ENCODE peak calls at places on chromosomes 2 and 18, in seven cellular contexts. R is stomach, Y is endodermal cell, H is suprapubic skin, J is ascending aorta, D is testis, L is fibroblast of lung. W is an unnamed sample.

GRCh38 chr2:60530660-60531276 is 22.7 kb downstream of the BCL11A start:
- DNase-seq in R (peak; percentile 94), Y (peak; percentile 68), H (no peak), J (no peak), D (peak; percentile 49), L (peak; percentile 67), W (peak; percentile 80)

GRCh38 chr2:100610381-100610831 is 47.6 kb downstream of the PDCL3 start:
- DNase-seq in R (peak; percentile 58), Y (peak; percentile 90), H (no peak), J (peak; percentile 77), D (peak; percentile 86), L (peak; percentile 38), W (peak; percentile 64)

GRCh38 chr2:86622409-86622877 is 1.2 kb downstream of the RNF103 start:
- DNase-seq in R (peak; percentile 44), Y (peak; percentile 69), H (no peak), J (peak; percentile 66), D (peak; percentile 41), L (peak; percentile 16), W (peak; percentile 60)

GRCh38 chr2:74304332-74305148 is 38.7 kb downstream of the SLC4A5 start:
- DNase-seq in R (no peak), Y (no peak), H (no peak), J (no peak), D (no peak), L (no peak), W (no peak)

GRCh38 chr18:75586576-75586975 is 159.1 kb upstream of the SMIM21 start:
- DNase-seq in R (no peak), Y (no peak), H (no peak), J (no peak), D (no peak), L (no peak), W (no peak)

GRCh38 chr2:191705726-191706125 is 27.8 kb downstream of the NABP1 start:
- DNase-seq in R (no peak), Y (no peak), H (no peak), J (no peak), D (no peak), L (peak; percentile 65), W (no peak)

GRCh38 chr2:20091305-20091991 is 40.0 kb upstream of the LAPTM4A start:
- DNase-seq in R (no peak), Y (no peak), H (no peak), J (peak; percentile 72), D (peak; percentile 82), L (peak; percentile 95), W (no peak)

GRCh38 chr2:221455214-221455613 is 116.9 kb downstream of the EPHA4 start:
- DNase-seq in R (no peak), Y (no peak), H (no peak), J (no peak), D (no peak), L (no peak), W (no peak)

GRCh38 chr2:153487482-153487881 is 8.9 kb upstream of the RPRM start:
- DNase-seq in R (no peak), Y (no peak), H (no peak), J (no peak), D (no peak), L (no peak), W (no peak)

DNA sequence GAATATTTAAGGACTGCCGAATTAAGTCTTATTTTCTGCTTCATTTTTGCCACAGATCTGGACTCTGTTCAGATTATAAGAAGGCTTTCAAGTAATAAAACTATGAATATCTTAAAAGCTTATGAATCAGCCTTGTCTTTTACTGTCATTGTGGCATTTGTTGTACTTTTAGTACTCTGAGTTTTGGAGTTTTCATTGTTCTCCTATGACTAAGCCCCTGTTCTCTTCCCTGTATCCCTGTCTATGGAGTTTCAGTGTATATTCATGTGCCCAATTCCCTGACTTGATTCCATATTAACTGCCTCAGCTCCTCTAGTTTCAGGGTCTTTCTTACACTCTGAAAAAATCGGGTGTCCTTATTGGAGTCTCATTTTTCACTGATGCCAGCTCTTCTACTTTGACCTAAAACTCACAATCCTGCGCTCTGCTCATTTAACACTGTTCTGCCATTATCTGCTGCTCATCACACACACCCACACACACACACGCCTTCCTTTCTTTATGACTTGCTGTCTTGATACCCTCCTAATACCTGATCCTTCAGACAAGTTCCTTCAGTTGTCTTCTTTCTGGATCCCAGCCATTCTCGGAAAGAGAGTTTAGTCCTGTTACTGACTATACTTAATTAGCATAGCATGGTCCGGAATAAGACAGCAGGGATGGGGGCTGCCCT is 511.8 kb downstream of the CPS1 start:
- DNase-seq in R (no peak), Y (no peak), H (no peak), J (no peak), D (no peak), L (no peak), W (no peak)
- H3K27ac ChIP-seq in R (no peak overlapping the region), Y (no peak overlapping the region), H (no peak overlapping the region), J (no peak overlapping the region), D (no peak overlapping the region), L (no peak overlapping the region), W (no peak overlapping the region)

GRCh38 chr2:180075763-180076362 is 68.8 kb upstream of the CWC22 start:
- DNase-seq in R (no peak), Y (no peak), H (no peak), J (no peak), D (no peak), L (no peak), W (no peak)

GRCh38 chr2:180071797-180072196 is 64.7 kb upstream of the CWC22 start:
- DNase-seq in R (no peak), Y (no peak), H (no peak), J (no peak), D (no peak), L (no peak), W (no peak)

DNA sequence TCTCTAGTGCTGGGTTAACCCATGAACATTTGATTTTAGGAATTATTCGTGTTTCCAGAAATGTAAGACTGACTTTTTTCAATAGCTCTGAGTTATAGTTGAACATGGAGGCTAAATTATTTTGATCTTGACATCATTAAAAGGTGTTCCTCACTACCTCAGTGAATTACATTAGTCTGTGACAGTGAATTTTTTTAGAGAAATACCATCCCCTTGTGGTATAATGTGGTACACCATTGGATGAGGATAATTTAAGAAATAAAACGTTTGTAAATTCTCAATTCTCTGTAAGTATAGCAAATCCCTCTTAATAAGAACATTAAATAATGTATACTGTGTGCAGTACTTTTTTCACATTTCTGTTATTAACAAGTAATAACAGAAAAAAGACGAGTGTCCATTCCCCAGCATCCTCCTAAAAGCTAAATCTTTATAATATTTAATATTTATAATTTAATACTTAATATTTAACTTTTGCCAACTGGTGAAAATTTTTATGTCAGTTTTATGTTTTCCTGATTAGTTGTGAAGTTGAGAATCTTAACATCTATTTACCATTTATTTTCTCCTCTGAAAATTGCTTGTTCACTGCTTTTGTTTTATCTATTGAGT is 70.3 kb upstream of the CWC22 start:
- DNase-seq in R (no peak), Y (no peak), H (no peak), J (no peak), D (no peak), L (peak; percentile 25), W (no peak)
- TF ChIP-seq CTCF in R (peak; percentile 50), Y (peak; percentile 91), H (no peak), J (peak; percentile 25), D (peak; percentile 48), L (peak; percentile 78), W (peak; percentile 49)

DNA sequence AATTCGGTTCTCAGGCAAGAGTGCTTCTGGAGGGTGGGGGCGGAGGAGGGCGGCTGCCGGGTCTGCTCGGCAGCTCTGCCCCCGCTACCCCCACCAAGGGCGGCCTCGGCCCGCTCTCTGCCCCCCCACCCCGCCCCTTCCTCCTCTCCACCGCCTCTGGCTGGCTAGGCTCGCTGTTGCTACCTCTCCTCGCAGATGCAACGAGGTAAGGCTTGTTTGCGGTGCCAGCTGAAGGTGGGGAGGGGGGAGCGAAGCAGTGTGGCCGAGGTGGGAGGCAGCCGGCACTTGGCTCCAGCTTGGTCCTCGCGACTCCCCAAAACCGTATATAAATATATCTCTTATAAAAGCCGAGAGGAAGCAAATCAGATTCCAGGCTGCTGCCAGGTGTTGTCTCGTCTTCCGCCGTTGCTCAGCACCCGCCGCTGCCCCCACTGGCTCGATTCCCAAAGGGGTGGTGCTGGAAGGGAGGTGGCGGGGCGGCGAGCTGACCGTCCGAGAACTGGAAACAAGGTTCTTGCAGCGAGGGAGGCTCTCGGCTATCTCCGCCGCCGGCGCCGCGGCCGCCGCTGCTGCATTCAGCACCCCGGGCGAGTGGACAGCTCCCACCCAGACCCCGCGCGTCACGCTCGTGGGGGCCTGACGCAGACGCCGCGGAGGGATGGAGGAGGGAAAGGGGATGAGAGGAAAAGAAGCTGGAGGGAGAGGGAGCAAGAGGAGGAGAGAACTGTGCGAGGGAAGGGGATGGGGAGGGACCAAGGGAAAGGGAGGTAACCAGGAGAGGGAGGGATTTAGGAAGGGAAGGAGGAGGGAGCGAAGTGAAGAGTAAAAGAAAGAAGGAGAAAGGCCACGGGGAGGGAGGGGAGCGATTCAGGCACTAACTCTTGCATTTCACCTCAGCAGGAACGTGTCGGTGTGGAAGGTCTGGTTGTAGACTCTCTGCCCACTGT is at the start of gene MARCHF4:
- DNase-seq in R (peak; percentile 59), Y (peak; percentile 95), H (peak; percentile 85), J (peak; percentile 70), D (peak; percentile 79), L (peak; percentile 87), W (peak; percentile 65)
- H3K4me3 ChIP-seq in R (peak within 1 kb of the TSS; percentile 19), Y (peak within 1 kb of the TSS; percentile 77), H (peak within 1 kb of the TSS; percentile 22), J (peak within 1 kb of the TSS; percentile 37), D (peak within 1 kb of the TSS; percentile 47), L (peak within 1 kb of the TSS; percentile 68), W (peak within 1 kb of the TSS; percentile 23)

GRCh38 chr2:190180313-190181065 is 118.0 kb upstream of the MSTN start:
- DNase-seq in R (peak; percentile 57), Y (peak; percentile 94), H (peak; percentile 83), J (peak; percentile 71), D (peak; percentile 72), L (peak; percentile 27), W (peak; percentile 68)

GRCh38 chr2:190181066-190181681 is 118.6 kb upstream of the MSTN start:
- DNase-seq in R (no peak), Y (no peak), H (peak; percentile 83), J (no peak), D (no peak), L (no peak), W (no peak)

GRCh38 chr2:190182071-190182524 is 119.6 kb upstream of the MSTN start:
- DNase-seq in R (no peak), Y (no peak), H (no peak), J (no peak), D (no peak), L (no peak), W (no peak)

GRCh38 chr2:190178066-190178722 is 115.7 kb upstream of the MSTN start:
- DNase-seq in R (no peak), Y (no peak), H (no peak), J (no peak), D (no peak), L (no peak), W (no peak)

GRCh38 chr2:190179754-190180312 is 117.3 kb upstream of the MSTN start:
- DNase-seq in R (peak; percentile 63), Y (no peak), H (no peak), J (no peak), D (no peak), L (no peak), W (no peak)
- H3K27ac ChIP-seq in R (peak overlapping the region; percentile 82), Y (no peak overlapping the region), H (peak overlapping the region; percentile 93), J (peak overlapping the region; percentile 95), D (no peak overlapping the region), L (no peak overlapping the region), W (peak overlapping the region; percentile 66)

GRCh38 chr2:50674876-50675275 is 357.1 kb downstream of the NRXN1 start:
- DNase-seq in R (no peak), Y (peak; percentile 67), H (no peak), J (no peak), D (no peak), L (no peak), W (no peak)
- TF ChIP-seq CTCF in R (no peak), Y (peak; percentile 47), H (no peak), J (no peak), D (no peak), L (no peak), W (no peak)

W was measured in lower lobe of right lung.